ENCODE peak calls at places on chromosomes 12 and 14, in ten cellular contexts. One of them, this sample, is unnamed. For H3K36me3, the result is how much of the 10 kb centered on the place peaks cover.

GRCh38 chr12:6083606-6084005 is 40.9 kb downstream of the VWF start:
- DNase-seq in spleen: peak
- DNase-seq in body of pancreas: no peak
- DNase-seq in ovary: no peak
- DNase-seq in IMR-90: no peak
- DNase-seq in tibial nerve: no peak
- DNase-seq in adrenal gland: no peak
- DNase-seq in Peyer's patch: no peak
- DNase-seq in heart left ventricle: no peak
- DNase-seq in transverse colon: no peak
- DNase-seq in this sample: no peak

GRCh38 chr14:68589447-68590232 is 203.2 kb downstream of the ZFP36L1 start:
- DNase-seq in spleen: no peak
- DNase-seq in body of pancreas: no peak
- DNase-seq in ovary: peak
- DNase-seq in IMR-90: peak
- DNase-seq in tibial nerve: peak
- DNase-seq in adrenal gland: no peak
- DNase-seq in Peyer's patch: no peak
- DNase-seq in heart left ventricle: peak
- DNase-seq in transverse colon: peak
- DNase-seq in this sample: peak

GRCh38 chr12:115323223-115323905 is 639.4 kb upstream of the TBX3 start:
- DNase-seq in spleen: no peak
- DNase-seq in body of pancreas: no peak
- DNase-seq in ovary: no peak
- DNase-seq in IMR-90: peak
- DNase-seq in tibial nerve: no peak
- DNase-seq in adrenal gland: no peak
- DNase-seq in Peyer's patch: no peak
- DNase-seq in heart left ventricle: no peak
- DNase-seq in transverse colon: no peak
- DNase-seq in this sample: no peak

GRCh38 chr12:128486951-128487350 is 220.0 kb downstream of the TMEM132C start:
- DNase-seq in spleen: no peak
- DNase-seq in body of pancreas: peak
- DNase-seq in ovary: no peak
- DNase-seq in IMR-90: no peak
- DNase-seq in tibial nerve: no peak
- DNase-seq in adrenal gland: no peak
- DNase-seq in Peyer's patch: no peak
- DNase-seq in heart left ventricle: no peak
- DNase-seq in transverse colon: no peak
- DNase-seq in this sample: peak

GRCh38 chr12:132741620-132742019 is 20.0 kb downstream of the ANKLE2 start:
- DNase-seq in spleen: no peak
- DNase-seq in body of pancreas: no peak
- DNase-seq in ovary: no peak
- DNase-seq in IMR-90: no peak
- DNase-seq in tibial nerve: no peak
- DNase-seq in adrenal gland: no peak
- DNase-seq in Peyer's patch: no peak
- DNase-seq in heart left ventricle: no peak
- DNase-seq in transverse colon: no peak
- DNase-seq in this sample: no peak

GRCh38 chr14:31096255-31096654 is 70.1 kb upstream of the STRN3 start:
- DNase-seq in spleen: no peak
- DNase-seq in body of pancreas: no peak
- DNase-seq in ovary: no peak
- DNase-seq in IMR-90: peak
- DNase-seq in tibial nerve: no peak
- DNase-seq in adrenal gland: no peak
- DNase-seq in Peyer's patch: no peak
- DNase-seq in heart left ventricle: no peak
- DNase-seq in transverse colon: no peak
- DNase-seq in this sample: no peak

GRCh38 chr12:62306569-62307530 is 46.6 kb downstream of the USP15 start:
- DNase-seq in spleen: no peak
- DNase-seq in body of pancreas: no peak
- DNase-seq in ovary: no peak
- DNase-seq in IMR-90: no peak
- DNase-seq in tibial nerve: no peak
- DNase-seq in adrenal gland: no peak
- DNase-seq in Peyer's patch: no peak
- DNase-seq in heart left ventricle: no peak
- DNase-seq in transverse colon: no peak
- DNase-seq in this sample: no peak

GRCh38 chr14:82122678-82123077 is 589.0 kb upstream of the SEL1L start:
- DNase-seq in spleen: no peak
- DNase-seq in body of pancreas: no peak
- DNase-seq in ovary: no peak
- DNase-seq in IMR-90: no peak
- DNase-seq in tibial nerve: no peak
- DNase-seq in adrenal gland: no peak
- DNase-seq in Peyer's patch: no peak
- DNase-seq in heart left ventricle: no peak
- DNase-seq in transverse colon: no peak
- DNase-seq in this sample: no peak

GRCh38 chr12:1553987-1554982 is 40.1 kb downstream of the FBXL14 start:
- DNase-seq in spleen: no peak
- DNase-seq in body of pancreas: no peak
- DNase-seq in ovary: no peak
- DNase-seq in IMR-90: no peak
- DNase-seq in tibial nerve: no peak
- DNase-seq in adrenal gland: no peak
- DNase-seq in Peyer's patch: no peak
- DNase-seq in heart left ventricle: no peak
- DNase-seq in transverse colon: peak
- DNase-seq in this sample: no peak
- TF ChIP-seq POLR2A in spleen: no peak
- TF ChIP-seq POLR2A in body of pancreas: no peak
- TF ChIP-seq POLR2A in ovary: no peak
- TF ChIP-seq POLR2A in IMR-90: no peak
- TF ChIP-seq POLR2A in tibial nerve: no peak
- TF ChIP-seq POLR2A in adrenal gland: no peak
- TF ChIP-seq POLR2A in Peyer's patch: no peak
- TF ChIP-seq POLR2A in heart left ventricle: no peak
- TF ChIP-seq POLR2A in transverse colon: no peak
- TF ChIP-seq POLR2A in this sample: no peak

GRCh38 chr12:112230136-112230535 is 104.8 kb downstream of the TRAFD1 start:
- DNase-seq in spleen: no peak
- DNase-seq in body of pancreas: no peak
- DNase-seq in ovary: no peak
- DNase-seq in IMR-90: no peak
- DNase-seq in tibial nerve: no peak
- DNase-seq in adrenal gland: no peak
- DNase-seq in Peyer's patch: no peak
- DNase-seq in heart left ventricle: no peak
- DNase-seq in transverse colon: no peak
- DNase-seq in this sample: no peak

GRCh38 chr12:112236786-112237185 is 111.4 kb downstream of the TRAFD1 start:
- DNase-seq in spleen: no peak
- DNase-seq in body of pancreas: no peak
- DNase-seq in ovary: no peak
- DNase-seq in IMR-90: no peak
- DNase-seq in tibial nerve: no peak
- DNase-seq in adrenal gland: no peak
- DNase-seq in Peyer's patch: no peak
- DNase-seq in heart left ventricle: no peak
- DNase-seq in transverse colon: no peak
- DNase-seq in this sample: no peak

GRCh38 chr12:112234303-112234702 is 108.9 kb downstream of the TRAFD1 start:
- DNase-seq in spleen: no peak
- DNase-seq in body of pancreas: no peak
- DNase-seq in ovary: no peak
- DNase-seq in IMR-90: no peak
- DNase-seq in tibial nerve: no peak
- DNase-seq in adrenal gland: no peak
- DNase-seq in Peyer's patch: no peak
- DNase-seq in heart left ventricle: no peak
- DNase-seq in transverse colon: no peak
- DNase-seq in this sample: no peak

GRCh38 chr12:112236386-112236785 is 111.0 kb downstream of the TRAFD1 start:
- DNase-seq in spleen: no peak
- DNase-seq in body of pancreas: no peak
- DNase-seq in ovary: no peak
- DNase-seq in IMR-90: no peak
- DNase-seq in tibial nerve: no peak
- DNase-seq in adrenal gland: no peak
- DNase-seq in Peyer's patch: no peak
- DNase-seq in heart left ventricle: no peak
- DNase-seq in transverse colon: no peak
- DNase-seq in this sample: no peak

GRCh38 chr12:112233242-112233641 is 107.9 kb downstream of the TRAFD1 start:
- DNase-seq in spleen: no peak
- DNase-seq in body of pancreas: no peak
- DNase-seq in ovary: no peak
- DNase-seq in IMR-90: no peak
- DNase-seq in tibial nerve: no peak
- DNase-seq in adrenal gland: no peak
- DNase-seq in Peyer's patch: no peak
- DNase-seq in heart left ventricle: no peak
- DNase-seq in transverse colon: no peak
- DNase-seq in this sample: no peak
- H3K36me3 ChIP-seq in spleen: half or more
- H3K36me3 ChIP-seq in body of pancreas: under half
- H3K36me3 ChIP-seq in ovary: under half
- H3K36me3 ChIP-seq in IMR-90: under half
- H3K36me3 ChIP-seq in tibial nerve: half or more
- H3K36me3 ChIP-seq in adrenal gland: under half
- H3K36me3 ChIP-seq in Peyer's patch: under half
- H3K36me3 ChIP-seq in heart left ventricle: under half
- H3K36me3 ChIP-seq in transverse colon: half or more
- H3K36me3 ChIP-seq in this sample: under half

GRCh38 chr12:47222592-47222959 is 142.8 kb upstream of the AMIGO2 start:
- DNase-seq in spleen: no peak
- DNase-seq in body of pancreas: no peak
- DNase-seq in ovary: no peak
- DNase-seq in IMR-90: no peak
- DNase-seq in tibial nerve: no peak
- DNase-seq in adrenal gland: no peak
- DNase-seq in Peyer's patch: no peak
- DNase-seq in heart left ventricle: no peak
- DNase-seq in transverse colon: no peak
- DNase-seq in this sample: no peak

GRCh38 chr12:47225356-47225755 is 145.6 kb upstream of the AMIGO2 start:
- DNase-seq in spleen: no peak
- DNase-seq in body of pancreas: no peak
- DNase-seq in ovary: no peak
- DNase-seq in IMR-90: no peak
- DNase-seq in tibial nerve: no peak
- DNase-seq in adrenal gland: no peak
- DNase-seq in Peyer's patch: no peak
- DNase-seq in heart left ventricle: no peak
- DNase-seq in transverse colon: no peak
- DNase-seq in this sample: no peak

GRCh38 chr12:47224563-47225133 is 144.9 kb upstream of the AMIGO2 start:
- DNase-seq in spleen: no peak
- DNase-seq in body of pancreas: no peak
- DNase-seq in ovary: no peak
- DNase-seq in IMR-90: no peak
- DNase-seq in tibial nerve: no peak
- DNase-seq in adrenal gland: no peak
- DNase-seq in Peyer's patch: no peak
- DNase-seq in heart left ventricle: no peak
- DNase-seq in transverse colon: no peak
- DNase-seq in this sample: no peak

GRCh38 chr12:47222960-47223847 is 143.4 kb upstream of the AMIGO2 start:
- DNase-seq in spleen: no peak
- DNase-seq in body of pancreas: no peak
- DNase-seq in ovary: peak
- DNase-seq in IMR-90: no peak
- DNase-seq in tibial nerve: no peak
- DNase-seq in adrenal gland: peak
- DNase-seq in Peyer's patch: no peak
- DNase-seq in heart left ventricle: no peak
- DNase-seq in transverse colon: no peak
- DNase-seq in this sample: no peak

DNA sequence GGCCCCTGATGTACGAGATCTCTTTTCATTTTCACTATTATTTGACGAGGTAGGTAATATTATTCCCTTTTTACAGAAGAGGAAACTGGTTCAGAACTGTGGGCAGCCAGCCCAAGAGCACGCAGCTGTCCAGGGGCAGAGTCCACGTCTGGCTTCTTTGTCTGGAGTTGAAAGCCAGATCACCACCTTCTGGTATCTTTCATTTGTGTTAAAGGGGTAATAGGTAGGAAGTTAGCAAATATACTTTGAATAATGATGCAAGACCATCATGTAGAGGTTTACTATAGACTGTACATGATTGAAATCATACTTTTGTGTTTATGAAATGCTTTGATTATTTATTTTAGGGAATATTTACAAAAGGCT is 144.1 kb upstream of the AMIGO2 start:
- DNase-seq in spleen: no peak
- DNase-seq in body of pancreas: peak
- DNase-seq in ovary: peak
- DNase-seq in IMR-90: peak
- DNase-seq in tibial nerve: no peak
- DNase-seq in adrenal gland: peak
- DNase-seq in Peyer's patch: no peak
- DNase-seq in heart left ventricle: peak
- DNase-seq in transverse colon: peak
- DNase-seq in this sample: peak
- H3K4me3 ChIP-seq in spleen: no peak
- H3K4me3 ChIP-seq in body of pancreas: no peak
- H3K4me3 ChIP-seq in ovary: no peak
- H3K4me3 ChIP-seq in IMR-90: no peak
- H3K4me3 ChIP-seq in tibial nerve: no peak
- H3K4me3 ChIP-seq in adrenal gland: no peak
- H3K4me3 ChIP-seq in Peyer's patch: no peak
- H3K4me3 ChIP-seq in heart left ventricle: no peak
- H3K4me3 ChIP-seq in transverse colon: no peak
- H3K4me3 ChIP-seq in this sample: peak

GRCh38 chr12:121889267-121889624 is 656 bp downstream of the PSMD9 start:
- DNase-seq in spleen: no peak
- DNase-seq in body of pancreas: no peak
- DNase-seq in ovary: no peak
- DNase-seq in IMR-90: no peak
- DNase-seq in tibial nerve: no peak
- DNase-seq in adrenal gland: no peak
- DNase-seq in Peyer's patch: no peak
- DNase-seq in heart left ventricle: no peak
- DNase-seq in transverse colon: no peak
- DNase-seq in this sample: no peak

GRCh38 chr12:121893901-121894540 is 5.4 kb downstream of the PSMD9 start:
- DNase-seq in spleen: no peak
- DNase-seq in body of pancreas: peak
- DNase-seq in ovary: no peak
- DNase-seq in IMR-90: peak
- DNase-seq in tibial nerve: no peak
- DNase-seq in adrenal gland: peak
- DNase-seq in Peyer's patch: no peak
- DNase-seq in heart left ventricle: no peak
- DNase-seq in transverse colon: no peak
- DNase-seq in this sample: no peak

GRCh38 chr12:121892673-121893561 is 4.3 kb downstream of the PSMD9 start:
- DNase-seq in spleen: no peak
- DNase-seq in body of pancreas: no peak
- DNase-seq in ovary: no peak
- DNase-seq in IMR-90: peak
- DNase-seq in tibial nerve: no peak
- DNase-seq in adrenal gland: peak
- DNase-seq in Peyer's patch: no peak
- DNase-seq in heart left ventricle: no peak
- DNase-seq in transverse colon: no peak
- DNase-seq in this sample: no peak

GRCh38 chr12:121888083-121888477 is 510 bp upstream of the PSMD9 start:
- DNase-seq in spleen: no peak
- DNase-seq in body of pancreas: no peak
- DNase-seq in ovary: no peak
- DNase-seq in IMR-90: no peak
- DNase-seq in tibial nerve: no peak
- DNase-seq in adrenal gland: no peak
- DNase-seq in Peyer's patch: no peak
- DNase-seq in heart left ventricle: no peak
- DNase-seq in transverse colon: no peak
- DNase-seq in this sample: no peak

DNA sequence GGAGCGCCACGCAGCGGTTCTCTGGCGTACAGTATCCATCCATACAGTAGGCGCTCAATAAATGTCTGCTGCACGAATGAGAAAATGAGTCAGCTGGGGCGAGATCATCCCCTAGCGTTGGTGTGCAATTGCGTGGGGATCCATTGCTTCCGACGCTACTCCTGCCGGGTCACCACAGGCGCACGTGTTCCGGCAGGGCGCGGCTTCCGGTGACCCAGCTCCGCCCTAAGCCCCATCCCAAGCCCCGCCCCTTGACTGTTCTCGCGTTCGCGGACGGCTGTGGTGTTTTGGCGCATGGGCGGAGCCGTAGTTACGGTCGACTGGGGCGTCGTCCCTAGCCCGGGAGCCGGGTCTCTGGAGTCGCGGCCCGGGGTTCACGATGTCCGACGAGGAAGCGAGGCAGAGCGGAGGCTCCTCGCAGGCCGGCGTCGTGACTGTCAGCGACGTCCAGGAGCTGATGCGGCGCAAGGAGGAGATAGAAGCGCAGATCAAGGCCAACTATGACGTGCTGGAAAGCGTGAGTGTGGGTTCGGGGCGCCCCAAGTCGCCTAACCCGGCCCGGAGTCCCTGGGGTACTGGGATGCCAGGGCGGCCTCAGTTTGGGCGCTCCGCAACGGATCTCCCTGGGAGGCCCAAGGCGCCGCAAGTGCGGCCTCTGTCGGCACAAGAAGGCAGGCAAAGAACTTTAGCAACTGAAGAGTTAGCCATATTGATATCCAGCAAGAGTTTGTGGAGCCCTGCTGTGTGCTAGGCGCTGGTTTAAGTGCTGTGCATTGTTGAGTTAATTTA is at the start of gene PSMD9:
- DNase-seq in spleen: peak
- DNase-seq in body of pancreas: peak
- DNase-seq in ovary: peak
- DNase-seq in IMR-90: peak
- DNase-seq in tibial nerve: peak
- DNase-seq in adrenal gland: peak
- DNase-seq in Peyer's patch: peak
- DNase-seq in heart left ventricle: peak
- DNase-seq in transverse colon: peak
- DNase-seq in this sample: peak
- TF ChIP-seq POLR2A in spleen: no peak
- TF ChIP-seq POLR2A in body of pancreas: peak
- TF ChIP-seq POLR2A in ovary: no peak
- TF ChIP-seq POLR2A in IMR-90: peak
- TF ChIP-seq POLR2A in tibial nerve: peak
- TF ChIP-seq POLR2A in adrenal gland: peak
- TF ChIP-seq POLR2A in Peyer's patch: peak
- TF ChIP-seq POLR2A in heart left ventricle: peak
- TF ChIP-seq POLR2A in transverse colon: peak
- TF ChIP-seq POLR2A in this sample: peak